ENCODE peak calls at places on chromosome 4, in eight cellular contexts. J is endothelial cell of umbilical vein; B is CD8-positive, alpha-beta T cell; Y is GM13976; V is upper lobe of left lung; H is mucosa of descending colon; T is Panc1; X is ovary. G is an unnamed sample.
A peak's percentile ranks its signal among the peaks of the same experiment; 100 is the strongest.

GRCh38 chr4:113686950-113687718 is 74.4 kb downstream of the CAMK2D start:
- DNase-seq in Y (no peak), X (no peak), V (no peak), H (no peak), T (no peak), J (no peak), B (no peak), G (no peak)

GRCh38 chr4:40750461-40751258 is 905 bp downstream of the NSUN7 start:
- DNase-seq in T (no peak), B (no peak), Y (no peak), H (peak; percentile 47), X (no peak), V (no peak), J (peak; percentile 3), G (no peak)

GRCh38 chr4:5758741-5759140 is 47.7 kb downstream of the EVC start:
- DNase-seq in V (no peak), J (peak; percentile 78), T (peak; percentile 80), X (no peak), H (no peak), B (no peak), Y (no peak), G (no peak)

GRCh38 chr4:24980064-24980690 is 50.6 kb downstream of the LGI2 start:
- DNase-seq in T (peak; percentile 33), V (no peak), B (peak; percentile 44), H (no peak), X (peak; percentile 38), J (peak; percentile 90), Y (peak; percentile 59), G (peak; percentile 67)

GRCh38 chr4:95637047-95637600 is 88.4 kb upstream of the UNC5C start:
- DNase-seq in H (no peak), Y (no peak), B (no peak), V (no peak), J (peak; percentile 46), X (no peak), T (no peak), G (no peak)

GRCh38 chr4:72779256-72779655 is 210.2 kb upstream of the ADAMTS3 start:
- DNase-seq in J (no peak), T (no peak), Y (no peak), B (no peak), H (no peak), V (no peak), X (no peak), G (no peak)

GRCh38 chr4:151961456-151961855 is 200.6 kb upstream of the GATB start:
- DNase-seq in J (no peak), B (no peak), X (no peak), T (no peak), Y (no peak), V (no peak), H (no peak), G (no peak)

GRCh38 chr4:41797260-41797659 is 48.7 kb upstream of the PHOX2B start:
- DNase-seq in J (no peak), Y (no peak), H (no peak), B (no peak), X (no peak), T (no peak), V (no peak), G (no peak)

GRCh38 chr4:100641326-100641725 is 123.5 kb upstream of the EMCN start:
- DNase-seq in H (no peak), J (peak; percentile 32), B (no peak), Y (no peak), T (no peak), X (no peak), V (no peak), G (no peak)

GRCh38 chr4:96183630-96184029 is 343.7 kb downstream of the PDHA2 start:
- DNase-seq in Y (no peak), T (no peak), B (no peak), X (no peak), H (no peak), J (no peak), V (no peak), G (no peak)

GRCh38 chr4:161991811-161992210 is 172.0 kb downstream of the FSTL5 start:
- DNase-seq in J (no peak), Y (no peak), V (no peak), B (no peak), X (no peak), T (no peak), H (no peak), G (no peak)

GRCh38 chr4:6806924-6807676 is 24.6 kb downstream of the KIAA0232 start:
- DNase-seq in Y (no peak), T (no peak), V (no peak), H (no peak), B (no peak), X (no peak), J (peak; percentile 41), G (no peak)

GRCh38 chr4:137694138-137694537 is 161.8 kb upstream of the PCDH18 start:
- DNase-seq in X (peak; percentile 42), H (no peak), J (peak; percentile 10), V (no peak), B (no peak), T (no peak), Y (no peak), G (no peak)

GRCh38 chr4:57136281-57136680 is 26.1 kb upstream of the IGFBP7 start:
- DNase-seq in J (peak; percentile 65), X (no peak), H (no peak), Y (no peak), B (no peak), V (no peak), T (no peak), G (no peak)

GRCh38 chr4:184103755-184104367 is 113.8 kb downstream of the ENPP6 start:
- DNase-seq in T (no peak), H (no peak), Y (no peak), B (no peak), J (no peak), X (no peak), V (no peak), G (no peak)

GRCh38 chr4:123037809-123038208 is 115.4 kb upstream of the NUDT6 start:
- DNase-seq in Y (no peak), V (no peak), J (no peak), B (no peak), X (no peak), H (no peak), T (no peak), G (no peak)

GRCh38 chr4:10458190-10458589 is 964 bp upstream of the ZNF518B start:
- DNase-seq in J (peak; percentile 39), Y (no peak), B (no peak), X (no peak), V (peak; percentile 61), H (peak; percentile 29), T (no peak), G (no peak)

DNA sequence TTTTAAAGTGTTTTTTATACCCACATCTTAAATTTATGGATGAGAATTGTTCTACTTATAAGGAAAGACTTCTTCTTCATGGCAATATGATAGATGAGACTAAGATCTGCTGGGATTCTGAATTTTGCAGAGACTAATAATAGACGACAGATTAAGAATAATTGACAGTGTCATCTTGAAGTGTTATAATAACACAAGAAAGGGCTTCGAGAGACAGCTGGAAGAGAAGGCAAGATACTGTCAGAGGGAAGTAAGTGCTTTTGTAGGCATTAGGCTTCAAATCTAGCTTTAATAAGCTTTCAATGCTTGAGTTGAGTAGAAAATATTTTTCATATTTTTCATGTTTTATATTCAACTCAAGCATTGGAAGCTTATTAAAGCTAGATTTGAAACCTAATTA is 797.6 kb upstream of the PABPC4L start:
- DNase-seq in H (no peak), J (no peak), Y (no peak), B (no peak), T (no peak), X (no peak), V (no peak), G (no peak)
- TF ChIP-seq CTCF in H (no peak), J (no peak), Y (no peak), B (no peak), T (no peak), X (no peak), V (no peak), G (no peak)

DNA sequence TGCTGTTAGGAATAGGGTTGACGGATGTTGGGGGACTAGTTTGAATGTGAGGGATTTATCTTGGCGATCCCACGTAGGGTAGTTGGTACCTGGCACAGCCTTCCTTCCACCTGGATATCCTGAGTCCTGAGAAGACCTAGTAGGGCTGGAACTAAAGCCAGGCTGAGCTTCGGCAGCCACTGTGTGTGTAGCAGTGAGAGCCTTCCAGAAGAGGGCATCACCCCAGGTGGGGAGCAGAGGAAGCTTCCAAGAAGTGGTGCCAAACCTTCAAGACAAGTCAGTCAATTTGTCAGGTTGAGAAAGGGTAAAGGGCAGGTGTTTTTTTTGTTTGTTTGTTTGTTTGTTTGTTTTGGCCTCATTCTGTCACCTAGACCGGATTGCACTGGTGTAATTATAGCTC is 1.2 kb upstream of the FGFBP2 start:
- DNase-seq in J (no peak), X (no peak), V (no peak), Y (no peak), H (no peak), B (no peak), T (no peak), G (no peak)
- TF ChIP-seq CTCF in J (no peak), X (no peak), V (no peak), Y (no peak), H (no peak), B (no peak), T (peak; percentile 12), G (peak; percentile 9)

DNA sequence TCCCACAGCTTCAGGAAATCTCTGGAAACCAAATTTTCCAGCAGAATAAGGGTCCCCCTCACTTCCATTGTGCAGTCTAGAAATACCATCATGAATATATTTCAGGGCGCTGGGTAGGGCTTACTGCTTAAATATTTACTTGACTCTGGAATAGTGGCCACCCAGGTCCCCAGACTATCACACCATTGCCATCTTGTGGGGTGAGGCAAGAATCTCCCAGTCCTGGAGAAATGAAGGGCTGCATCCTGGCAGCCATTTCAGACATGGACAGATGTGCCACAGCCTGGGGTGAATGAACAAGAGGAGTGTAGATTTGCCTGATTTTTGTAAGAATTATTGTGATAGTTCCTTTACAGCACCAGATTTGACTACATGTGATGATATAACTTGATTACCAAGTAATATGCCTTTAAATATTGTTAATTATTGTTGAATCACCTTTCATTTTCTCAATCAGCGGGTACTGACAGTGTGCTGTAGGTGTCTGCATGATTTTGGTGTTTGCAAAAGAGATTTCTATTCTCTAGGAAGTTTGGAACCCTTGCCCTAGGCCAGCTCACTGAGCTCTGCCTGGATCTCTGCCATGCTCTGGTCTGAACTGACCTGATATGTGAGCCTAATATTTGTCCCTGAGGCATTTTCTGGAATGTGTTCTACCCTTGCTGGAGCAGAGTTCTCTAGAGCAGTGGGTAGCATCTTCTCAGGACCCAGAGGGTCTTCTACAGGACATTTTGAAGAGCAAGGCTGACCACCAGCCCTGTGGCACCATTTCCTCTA is 183.4 kb downstream of the KIT start:
- DNase-seq in V (no peak), X (no peak), B (no peak), J (no peak), H (no peak), T (no peak), Y (no peak), G (no peak)
- TF ChIP-seq CTCF in V (no peak), X (no peak), B (no peak), J (no peak), H (no peak), T (peak; percentile 23), Y (no peak), G (no peak)

GRCh38 chr4:46886711-46887110 is 22.3 kb downstream of the COX7B2 start:
- DNase-seq in Y (no peak), B (no peak), J (peak; percentile 4), T (no peak), V (no peak), X (no peak), H (no peak), G (no peak)
- TF ChIP-seq CTCF in Y (no peak), B (no peak), J (no peak), T (peak; percentile 45), V (no peak), X (no peak), H (no peak), G (peak; percentile 10)